ENCODE peak calls at places on chromosomes 2 and 18, in ten cellular contexts. One of them, this sample, is unnamed.

GRCh38 chr18:50559750-50560680 is at the start of gene MAPK4:
- DNase-seq in GM20000: peak
- DNase-seq in hepatocyte: peak
- DNase-seq in H9: peak
- DNase-seq in breast epithelium: no peak
- DNase-seq in transverse colon: peak
- DNase-seq in fibroblast of pulmonary artery: peak
- DNase-seq in fibroblast of lung: peak
- DNase-seq in cardiac muscle cell: peak
- DNase-seq in nephron progenitor cell: peak
- DNase-seq in this sample: peak

GRCh38 chr18:57816208-57816999 is 13.3 kb upstream of the ATP8B1 start:
- DNase-seq in GM20000: no peak
- DNase-seq in hepatocyte: no peak
- DNase-seq in H9: no peak
- DNase-seq in breast epithelium: peak
- DNase-seq in transverse colon: no peak
- DNase-seq in fibroblast of pulmonary artery: no peak
- DNase-seq in fibroblast of lung: no peak
- DNase-seq in cardiac muscle cell: no peak
- DNase-seq in nephron progenitor cell: no peak
- DNase-seq in this sample: no peak

GRCh38 chr2:176501652-176502051 is 232.4 kb downstream of the MTX2 start:
- DNase-seq in GM20000: no peak
- DNase-seq in hepatocyte: no peak
- DNase-seq in H9: no peak
- DNase-seq in breast epithelium: no peak
- DNase-seq in transverse colon: no peak
- DNase-seq in fibroblast of pulmonary artery: no peak
- DNase-seq in fibroblast of lung: no peak
- DNase-seq in cardiac muscle cell: no peak
- DNase-seq in nephron progenitor cell: no peak
- DNase-seq in this sample: no peak

GRCh38 chr2:241780939-241781569 is 4.4 kb downstream of the GAL3ST2 start:
- DNase-seq in GM20000: no peak
- DNase-seq in hepatocyte: no peak
- DNase-seq in H9: no peak
- DNase-seq in breast epithelium: no peak
- DNase-seq in transverse colon: no peak
- DNase-seq in fibroblast of pulmonary artery: no peak
- DNase-seq in fibroblast of lung: no peak
- DNase-seq in cardiac muscle cell: no peak
- DNase-seq in nephron progenitor cell: no peak
- DNase-seq in this sample: no peak

GRCh38 chr2:74947703-74948102 is 10.7 kb upstream of the POLE4 start:
- DNase-seq in GM20000: no peak
- DNase-seq in hepatocyte: no peak
- DNase-seq in H9: peak
- DNase-seq in breast epithelium: no peak
- DNase-seq in transverse colon: no peak
- DNase-seq in fibroblast of pulmonary artery: no peak
- DNase-seq in fibroblast of lung: no peak
- DNase-seq in cardiac muscle cell: no peak
- DNase-seq in nephron progenitor cell: no peak
- DNase-seq in this sample: no peak

GRCh38 chr2:149612122-149612521 is 24.5 kb upstream of the MMADHC start:
- DNase-seq in GM20000: no peak
- DNase-seq in hepatocyte: no peak
- DNase-seq in H9: no peak
- DNase-seq in breast epithelium: no peak
- DNase-seq in transverse colon: no peak
- DNase-seq in fibroblast of pulmonary artery: peak
- DNase-seq in fibroblast of lung: peak
- DNase-seq in cardiac muscle cell: no peak
- DNase-seq in nephron progenitor cell: no peak
- DNase-seq in this sample: no peak

GRCh38 chr2:120451334-120451733 is 105.4 kb downstream of the INHBB start:
- DNase-seq in GM20000: no peak
- DNase-seq in hepatocyte: no peak
- DNase-seq in H9: no peak
- DNase-seq in breast epithelium: peak
- DNase-seq in transverse colon: no peak
- DNase-seq in fibroblast of pulmonary artery: no peak
- DNase-seq in fibroblast of lung: no peak
- DNase-seq in cardiac muscle cell: no peak
- DNase-seq in nephron progenitor cell: no peak
- DNase-seq in this sample: no peak

GRCh38 chr2:28252308-28252707 is 140.3 kb upstream of the FOSL2 start:
- DNase-seq in GM20000: peak
- DNase-seq in hepatocyte: no peak
- DNase-seq in H9: no peak
- DNase-seq in breast epithelium: no peak
- DNase-seq in transverse colon: no peak
- DNase-seq in fibroblast of pulmonary artery: no peak
- DNase-seq in fibroblast of lung: no peak
- DNase-seq in cardiac muscle cell: no peak
- DNase-seq in nephron progenitor cell: no peak
- DNase-seq in this sample: peak

GRCh38 chr2:68043719-68044498 is 18.9 kb downstream of the C1D start:
- DNase-seq in GM20000: no peak
- DNase-seq in hepatocyte: no peak
- DNase-seq in H9: no peak
- DNase-seq in breast epithelium: no peak
- DNase-seq in transverse colon: no peak
- DNase-seq in fibroblast of pulmonary artery: peak
- DNase-seq in fibroblast of lung: peak
- DNase-seq in cardiac muscle cell: no peak
- DNase-seq in nephron progenitor cell: no peak
- DNase-seq in this sample: no peak

GRCh38 chr2:240347949-240348500 is 87.4 kb upstream of the GPC1 start:
- DNase-seq in GM20000: no peak
- DNase-seq in hepatocyte: no peak
- DNase-seq in H9: no peak
- DNase-seq in breast epithelium: no peak
- DNase-seq in transverse colon: no peak
- DNase-seq in fibroblast of pulmonary artery: no peak
- DNase-seq in fibroblast of lung: no peak
- DNase-seq in cardiac muscle cell: no peak
- DNase-seq in nephron progenitor cell: no peak
- DNase-seq in this sample: no peak

GRCh38 chr2:31297751-31298150 is 63.8 kb downstream of the EHD3 start:
- DNase-seq in GM20000: no peak
- DNase-seq in hepatocyte: no peak
- DNase-seq in H9: no peak
- DNase-seq in breast epithelium: no peak
- DNase-seq in transverse colon: no peak
- DNase-seq in fibroblast of pulmonary artery: no peak
- DNase-seq in fibroblast of lung: peak
- DNase-seq in cardiac muscle cell: no peak
- DNase-seq in nephron progenitor cell: no peak
- DNase-seq in this sample: no peak

GRCh38 chr2:193627187-193627917 is 1432.6 kb upstream of the TMEFF2 start:
- DNase-seq in GM20000: no peak
- DNase-seq in hepatocyte: peak
- DNase-seq in H9: no peak
- DNase-seq in breast epithelium: no peak
- DNase-seq in transverse colon: peak
- DNase-seq in fibroblast of pulmonary artery: no peak
- DNase-seq in fibroblast of lung: no peak
- DNase-seq in cardiac muscle cell: no peak
- DNase-seq in nephron progenitor cell: no peak
- DNase-seq in this sample: no peak

GRCh38 chr2:86442642-86443005 is 1.5 kb downstream of the KDM3A start:
- DNase-seq in GM20000: peak
- DNase-seq in hepatocyte: peak
- DNase-seq in H9: peak
- DNase-seq in breast epithelium: peak
- DNase-seq in transverse colon: peak
- DNase-seq in fibroblast of pulmonary artery: peak
- DNase-seq in fibroblast of lung: peak
- DNase-seq in cardiac muscle cell: peak
- DNase-seq in nephron progenitor cell: peak
- DNase-seq in this sample: peak

GRCh38 chr2:181077128-181077709 is 96.8 kb downstream of the UBE2E3 start:
- DNase-seq in GM20000: peak
- DNase-seq in hepatocyte: peak
- DNase-seq in H9: no peak
- DNase-seq in breast epithelium: no peak
- DNase-seq in transverse colon: no peak
- DNase-seq in fibroblast of pulmonary artery: peak
- DNase-seq in fibroblast of lung: peak
- DNase-seq in cardiac muscle cell: peak
- DNase-seq in nephron progenitor cell: peak
- DNase-seq in this sample: peak

GRCh38 chr2:110149330-110150220 is 34.0 kb upstream of the MALL start:
- DNase-seq in GM20000: no peak
- DNase-seq in hepatocyte: no peak
- DNase-seq in H9: no peak
- DNase-seq in breast epithelium: no peak
- DNase-seq in transverse colon: no peak
- DNase-seq in fibroblast of pulmonary artery: peak
- DNase-seq in fibroblast of lung: peak
- DNase-seq in cardiac muscle cell: no peak
- DNase-seq in nephron progenitor cell: no peak
- DNase-seq in this sample: no peak

GRCh38 chr2:209556354-209556961 is 132.6 kb downstream of the MAP2 start:
- DNase-seq in GM20000: peak
- DNase-seq in hepatocyte: peak
- DNase-seq in H9: no peak
- DNase-seq in breast epithelium: no peak
- DNase-seq in transverse colon: no peak
- DNase-seq in fibroblast of pulmonary artery: peak
- DNase-seq in fibroblast of lung: peak
- DNase-seq in cardiac muscle cell: peak
- DNase-seq in nephron progenitor cell: no peak
- DNase-seq in this sample: no peak
- TF ChIP-seq CTCF in GM20000: no peak
- TF ChIP-seq CTCF in hepatocyte: peak
- TF ChIP-seq CTCF in H9: peak
- TF ChIP-seq CTCF in breast epithelium: no peak
- TF ChIP-seq CTCF in transverse colon: peak
- TF ChIP-seq CTCF in fibroblast of pulmonary artery: peak
- TF ChIP-seq CTCF in fibroblast of lung: peak
- TF ChIP-seq CTCF in cardiac muscle cell: peak
- TF ChIP-seq CTCF in nephron progenitor cell: peak
- TF ChIP-seq CTCF in this sample: no peak

GRCh38 chr2:99156901-99157300 is 2.1 kb downstream of the LIPT1 start:
- DNase-seq in GM20000: no peak
- DNase-seq in hepatocyte: no peak
- DNase-seq in H9: no peak
- DNase-seq in breast epithelium: no peak
- DNase-seq in transverse colon: no peak
- DNase-seq in fibroblast of pulmonary artery: no peak
- DNase-seq in fibroblast of lung: no peak
- DNase-seq in cardiac muscle cell: no peak
- DNase-seq in nephron progenitor cell: no peak
- DNase-seq in this sample: no peak

GRCh38 chr2:99153921-99154604 is 679 bp downstream of the TSGA10 start:
- DNase-seq in GM20000: no peak
- DNase-seq in hepatocyte: no peak
- DNase-seq in H9: no peak
- DNase-seq in breast epithelium: no peak
- DNase-seq in transverse colon: no peak
- DNase-seq in fibroblast of pulmonary artery: peak
- DNase-seq in fibroblast of lung: peak
- DNase-seq in cardiac muscle cell: no peak
- DNase-seq in nephron progenitor cell: no peak
- DNase-seq in this sample: no peak

GRCh38 chr2:99154643-99155536 is at the start of the genes LIPT1 and TSGA10:
- DNase-seq in GM20000: peak
- DNase-seq in hepatocyte: peak
- DNase-seq in H9: peak
- DNase-seq in breast epithelium: peak
- DNase-seq in transverse colon: peak
- DNase-seq in fibroblast of pulmonary artery: peak
- DNase-seq in fibroblast of lung: peak
- DNase-seq in cardiac muscle cell: peak
- DNase-seq in nephron progenitor cell: peak
- DNase-seq in this sample: peak

GRCh38 chr2:99159594-99159993 is 4.8 kb downstream of the LIPT1 start:
- DNase-seq in GM20000: no peak
- DNase-seq in hepatocyte: no peak
- DNase-seq in H9: no peak
- DNase-seq in breast epithelium: no peak
- DNase-seq in transverse colon: no peak
- DNase-seq in fibroblast of pulmonary artery: no peak
- DNase-seq in fibroblast of lung: no peak
- DNase-seq in cardiac muscle cell: no peak
- DNase-seq in nephron progenitor cell: no peak
- DNase-seq in this sample: no peak

DNA sequence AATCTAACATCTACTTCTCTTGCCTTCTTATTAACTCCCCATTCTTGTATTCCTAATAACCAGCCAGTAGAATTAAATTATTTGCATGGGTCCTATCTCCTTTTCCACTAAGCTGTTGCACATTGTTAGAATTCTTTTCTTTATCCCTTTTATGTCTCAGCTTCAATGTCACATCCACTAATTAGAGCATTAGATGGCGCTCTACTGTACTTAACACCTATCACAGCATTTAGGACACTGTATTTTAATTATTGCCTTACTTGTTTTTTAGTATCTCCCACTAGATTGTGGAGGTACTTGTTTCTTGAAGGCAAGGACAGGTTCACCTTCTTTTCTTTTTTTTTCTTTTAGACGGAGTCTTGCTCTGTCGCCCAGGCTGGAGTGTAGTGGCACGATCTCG is 3.8 kb downstream of the LIPT1 start:
- DNase-seq in GM20000: no peak
- DNase-seq in hepatocyte: no peak
- DNase-seq in H9: no peak
- DNase-seq in breast epithelium: no peak
- DNase-seq in transverse colon: no peak
- DNase-seq in fibroblast of pulmonary artery: no peak
- DNase-seq in fibroblast of lung: no peak
- DNase-seq in cardiac muscle cell: no peak
- DNase-seq in nephron progenitor cell: no peak
- DNase-seq in this sample: no peak
- TF ChIP-seq CTCF in GM20000: no peak
- TF ChIP-seq CTCF in hepatocyte: no peak
- TF ChIP-seq CTCF in H9: peak
- TF ChIP-seq CTCF in breast epithelium: no peak
- TF ChIP-seq CTCF in transverse colon: no peak
- TF ChIP-seq CTCF in fibroblast of pulmonary artery: no peak
- TF ChIP-seq CTCF in fibroblast of lung: no peak
- TF ChIP-seq CTCF in cardiac muscle cell: no peak
- TF ChIP-seq CTCF in nephron progenitor cell: no peak
- TF ChIP-seq CTCF in this sample: peak

GRCh38 chr2:64888591-64889309 is 100.4 kb upstream of the SLC1A4 start:
- DNase-seq in GM20000: no peak
- DNase-seq in hepatocyte: peak
- DNase-seq in H9: peak
- DNase-seq in breast epithelium: no peak
- DNase-seq in transverse colon: no peak
- DNase-seq in fibroblast of pulmonary artery: peak
- DNase-seq in fibroblast of lung: peak
- DNase-seq in cardiac muscle cell: peak
- DNase-seq in nephron progenitor cell: no peak
- DNase-seq in this sample: no peak
- TF ChIP-seq CTCF in GM20000: no peak
- TF ChIP-seq CTCF in hepatocyte: peak
- TF ChIP-seq CTCF in H9: peak
- TF ChIP-seq CTCF in breast epithelium: no peak
- TF ChIP-seq CTCF in transverse colon: no peak
- TF ChIP-seq CTCF in fibroblast of pulmonary artery: peak
- TF ChIP-seq CTCF in fibroblast of lung: peak
- TF ChIP-seq CTCF in cardiac muscle cell: peak
- TF ChIP-seq CTCF in nephron progenitor cell: no peak
- TF ChIP-seq CTCF in this sample: no peak

GRCh38 chr2:49914281-49914680 is 760.0 kb upstream of the FSHR start:
- DNase-seq in GM20000: no peak
- DNase-seq in hepatocyte: peak
- DNase-seq in H9: no peak
- DNase-seq in breast epithelium: peak
- DNase-seq in transverse colon: no peak
- DNase-seq in fibroblast of pulmonary artery: no peak
- DNase-seq in fibroblast of lung: peak
- DNase-seq in cardiac muscle cell: no peak
- DNase-seq in nephron progenitor cell: no peak
- DNase-seq in this sample: no peak
- TF ChIP-seq CTCF in GM20000: no peak
- TF ChIP-seq CTCF in hepatocyte: no peak
- TF ChIP-seq CTCF in H9: no peak
- TF ChIP-seq CTCF in breast epithelium: no peak
- TF ChIP-seq CTCF in transverse colon: no peak
- TF ChIP-seq CTCF in fibroblast of pulmonary artery: no peak
- TF ChIP-seq CTCF in fibroblast of lung: no peak
- TF ChIP-seq CTCF in cardiac muscle cell: no peak
- TF ChIP-seq CTCF in nephron progenitor cell: no peak
- TF ChIP-seq CTCF in this sample: no peak